ENCODE peak calls at places on chromosomes 2 and 18, in seven cellular contexts. One of them, this sample, is unnamed.

GRCh38 chr18:33745396-33745795 is 167.4 kb downstream of the ASXL3 start:
- DNase-seq in body of pancreas: no peak
- DNase-seq in upper lobe of left lung: no peak
- DNase-seq in ovary: no peak
- DNase-seq in A549: no peak
- DNase-seq in breast epithelium: no peak
- DNase-seq in HepG2: no peak
- DNase-seq in this sample: no peak

GRCh38 chr18:76972241-76972640 is 149.9 kb downstream of the ZNF236 start:
- DNase-seq in body of pancreas: no peak
- DNase-seq in upper lobe of left lung: no peak
- DNase-seq in ovary: no peak
- DNase-seq in A549: no peak
- DNase-seq in breast epithelium: no peak
- DNase-seq in HepG2: no peak
- DNase-seq in this sample: no peak

GRCh38 chr2:65638438-65638837 is 206.0 kb upstream of the SPRED2 start:
- DNase-seq in body of pancreas: no peak
- DNase-seq in upper lobe of left lung: no peak
- DNase-seq in ovary: no peak
- DNase-seq in A549: peak
- DNase-seq in breast epithelium: no peak
- DNase-seq in HepG2: peak
- DNase-seq in this sample: no peak

GRCh38 chr2:173749315-173749714 is 215.9 kb downstream of the SP3 start:
- DNase-seq in body of pancreas: no peak
- DNase-seq in upper lobe of left lung: no peak
- DNase-seq in ovary: no peak
- DNase-seq in A549: peak
- DNase-seq in breast epithelium: no peak
- DNase-seq in HepG2: peak
- DNase-seq in this sample: no peak

GRCh38 chr18:45197526-45197970 is 417.7 kb upstream of the SLC14A2 start:
- DNase-seq in body of pancreas: no peak
- DNase-seq in upper lobe of left lung: no peak
- DNase-seq in ovary: no peak
- DNase-seq in A549: no peak
- DNase-seq in breast epithelium: no peak
- DNase-seq in HepG2: no peak
- DNase-seq in this sample: no peak

GRCh38 chr18:77054288-77054605 is 78.3 kb downstream of the MBP start:
- DNase-seq in body of pancreas: no peak
- DNase-seq in upper lobe of left lung: no peak
- DNase-seq in ovary: no peak
- DNase-seq in A549: no peak
- DNase-seq in breast epithelium: no peak
- DNase-seq in HepG2: no peak
- DNase-seq in this sample: no peak

GRCh38 chr2:60867848-60868247 is 13.5 kb upstream of the REL start:
- DNase-seq in body of pancreas: no peak
- DNase-seq in upper lobe of left lung: no peak
- DNase-seq in ovary: no peak
- DNase-seq in A549: no peak
- DNase-seq in breast epithelium: no peak
- DNase-seq in HepG2: no peak
- DNase-seq in this sample: no peak

GRCh38 chr2:128623776-128624424 is 305.2 kb upstream of the HS6ST1 start:
- DNase-seq in body of pancreas: no peak
- DNase-seq in upper lobe of left lung: no peak
- DNase-seq in ovary: no peak
- DNase-seq in A549: no peak
- DNase-seq in breast epithelium: no peak
- DNase-seq in HepG2: no peak
- DNase-seq in this sample: no peak

GRCh38 chr2:119371111-119371510 is 4.3 kb downstream of the DBI start:
- DNase-seq in body of pancreas: peak
- DNase-seq in upper lobe of left lung: no peak
- DNase-seq in ovary: no peak
- DNase-seq in A549: no peak
- DNase-seq in breast epithelium: no peak
- DNase-seq in HepG2: no peak
- DNase-seq in this sample: peak

GRCh38 chr18:22550366-22550765 is 132.7 kb upstream of the CTAGE1 start:
- DNase-seq in body of pancreas: no peak
- DNase-seq in upper lobe of left lung: no peak
- DNase-seq in ovary: no peak
- DNase-seq in A549: no peak
- DNase-seq in breast epithelium: no peak
- DNase-seq in HepG2: no peak
- DNase-seq in this sample: no peak

GRCh38 chr18:3624818-3625716 is 175.1 kb downstream of the TGIF1 start:
- DNase-seq in body of pancreas: no peak
- DNase-seq in upper lobe of left lung: no peak
- DNase-seq in ovary: no peak
- DNase-seq in A549: peak
- DNase-seq in breast epithelium: no peak
- DNase-seq in HepG2: no peak
- DNase-seq in this sample: no peak

GRCh38 chr18:3624546-3624817 is 174.5 kb downstream of the TGIF1 start:
- DNase-seq in body of pancreas: no peak
- DNase-seq in upper lobe of left lung: no peak
- DNase-seq in ovary: no peak
- DNase-seq in A549: no peak
- DNase-seq in breast epithelium: no peak
- DNase-seq in HepG2: no peak
- DNase-seq in this sample: no peak

GRCh38 chr18:3626927-3627240 is 176.9 kb downstream of the TGIF1 start:
- DNase-seq in body of pancreas: no peak
- DNase-seq in upper lobe of left lung: no peak
- DNase-seq in ovary: no peak
- DNase-seq in A549: no peak
- DNase-seq in breast epithelium: no peak
- DNase-seq in HepG2: no peak
- DNase-seq in this sample: no peak

GRCh38 chr18:3625717-3626091 is 175.7 kb downstream of the TGIF1 start:
- DNase-seq in body of pancreas: no peak
- DNase-seq in upper lobe of left lung: no peak
- DNase-seq in ovary: no peak
- DNase-seq in A549: no peak
- DNase-seq in breast epithelium: no peak
- DNase-seq in HepG2: no peak
- DNase-seq in this sample: no peak

DNA sequence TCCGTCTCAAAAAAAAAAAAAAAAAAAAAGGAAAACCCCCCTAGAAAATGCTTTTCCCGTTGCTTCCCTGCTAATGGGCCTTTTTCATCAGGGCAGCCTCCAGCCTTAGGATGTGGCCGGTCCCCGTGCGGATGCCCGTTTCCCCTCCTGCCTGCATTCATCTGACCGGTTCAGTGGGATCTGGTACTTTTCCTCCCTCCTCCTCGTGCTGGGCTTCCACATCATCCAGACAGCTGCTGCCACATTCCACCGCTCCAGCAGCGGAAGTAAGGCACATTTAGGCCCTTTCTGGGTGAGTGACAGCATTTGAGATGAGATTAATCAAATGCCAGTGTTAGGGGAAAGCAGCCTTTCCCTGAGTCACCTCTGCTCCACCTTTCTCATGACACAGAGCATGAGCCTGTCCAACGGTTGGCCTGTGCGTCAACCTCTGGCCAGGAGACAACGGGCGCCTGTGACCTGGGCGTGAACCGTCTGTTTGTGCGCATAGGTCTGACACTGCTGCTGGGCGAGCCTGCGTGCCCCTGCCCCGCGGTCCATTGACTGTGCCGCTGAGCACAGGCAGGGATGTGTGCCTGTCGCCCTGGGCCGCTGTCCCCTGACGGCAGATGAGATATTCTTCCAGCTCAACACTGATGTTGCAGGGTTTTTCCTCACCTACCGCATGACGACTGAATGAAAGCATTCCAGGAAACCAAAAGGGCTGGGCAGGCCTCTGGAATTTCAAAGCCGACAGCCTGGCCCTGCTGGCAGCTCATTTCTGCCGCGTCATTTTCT is 174.0 kb downstream of the TGIF1 start:
- DNase-seq in body of pancreas: peak
- DNase-seq in upper lobe of left lung: peak
- DNase-seq in ovary: peak
- DNase-seq in A549: peak
- DNase-seq in breast epithelium: peak
- DNase-seq in HepG2: peak
- DNase-seq in this sample: peak
- TF ChIP-seq POLR2A in body of pancreas: peak
- TF ChIP-seq POLR2A in upper lobe of left lung: no peak
- TF ChIP-seq POLR2A in ovary: no peak
- TF ChIP-seq POLR2A in A549: peak
- TF ChIP-seq POLR2A in breast epithelium: no peak
- TF ChIP-seq POLR2A in HepG2: peak
- TF ChIP-seq POLR2A in this sample: peak

DNA sequence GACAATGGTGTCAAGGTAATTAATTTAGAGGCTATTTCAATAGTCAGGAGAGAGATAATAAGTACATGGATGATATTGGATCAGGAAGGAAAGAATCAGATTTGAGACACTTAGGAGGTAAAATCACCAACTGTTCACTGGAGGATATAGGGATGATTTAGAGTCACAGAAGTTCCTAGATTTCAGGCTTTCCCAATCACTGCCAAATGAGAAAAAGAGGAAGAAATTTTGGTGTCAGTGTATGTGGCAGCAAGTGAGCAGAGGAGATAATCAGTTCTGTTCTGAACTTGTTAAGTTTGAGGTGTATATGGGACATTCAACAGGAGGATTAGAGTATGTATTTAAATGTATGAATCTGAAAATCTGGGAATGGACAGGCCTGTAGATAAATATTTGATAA is 640.4 kb downstream of the NR4A2 start:
- DNase-seq in body of pancreas: no peak
- DNase-seq in upper lobe of left lung: no peak
- DNase-seq in ovary: no peak
- DNase-seq in A549: no peak
- DNase-seq in breast epithelium: no peak
- DNase-seq in HepG2: no peak
- DNase-seq in this sample: no peak
- H3K27ac ChIP-seq in body of pancreas: no peak
- H3K27ac ChIP-seq in upper lobe of left lung: no peak
- H3K27ac ChIP-seq in ovary: no peak
- H3K27ac ChIP-seq in A549: no peak
- H3K27ac ChIP-seq in breast epithelium: no peak
- H3K27ac ChIP-seq in HepG2: no peak
- H3K27ac ChIP-seq in this sample: no peak

DNA sequence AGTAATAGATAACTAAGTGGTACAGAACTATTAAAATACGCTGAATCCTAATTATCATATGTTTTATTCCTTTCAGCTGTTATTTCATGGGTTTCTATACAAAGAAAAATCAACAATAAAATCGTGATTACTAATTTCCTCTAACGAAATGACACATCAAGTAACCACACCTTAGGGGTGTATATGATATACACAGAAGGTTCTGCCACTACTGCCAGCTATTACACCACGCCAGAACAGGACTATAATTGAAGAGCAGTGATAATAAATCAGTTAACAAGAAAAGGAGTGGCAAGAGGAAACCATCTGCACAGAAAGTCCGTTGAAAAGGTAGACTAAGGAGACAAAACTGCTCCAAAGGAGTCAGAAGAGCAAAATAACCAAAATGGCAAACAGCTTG is 3.0 kb downstream of the FARSB start:
- DNase-seq in body of pancreas: no peak
- DNase-seq in upper lobe of left lung: no peak
- DNase-seq in ovary: no peak
- DNase-seq in A549: no peak
- DNase-seq in breast epithelium: no peak
- DNase-seq in HepG2: no peak
- DNase-seq in this sample: no peak
- H3K4me3 ChIP-seq in body of pancreas: no peak
- H3K4me3 ChIP-seq in upper lobe of left lung: no peak
- H3K4me3 ChIP-seq in ovary: no peak
- H3K4me3 ChIP-seq in A549: no peak
- H3K4me3 ChIP-seq in breast epithelium: no peak
- H3K4me3 ChIP-seq in HepG2: no peak
- H3K4me3 ChIP-seq in this sample: no peak

GRCh38 chr18:9137168-9138066 is 836 bp downstream of the ANKRD12 start:
- DNase-seq in body of pancreas: peak
- DNase-seq in upper lobe of left lung: peak
- DNase-seq in ovary: peak
- DNase-seq in A549: peak
- DNase-seq in breast epithelium: peak
- DNase-seq in HepG2: peak
- DNase-seq in this sample: peak
- TF ChIP-seq POLR2A in body of pancreas: peak
- TF ChIP-seq POLR2A in upper lobe of left lung: no peak
- TF ChIP-seq POLR2A in ovary: no peak
- TF ChIP-seq POLR2A in A549: peak
- TF ChIP-seq POLR2A in breast epithelium: no peak
- TF ChIP-seq POLR2A in HepG2: peak
- TF ChIP-seq POLR2A in this sample: no peak

GRCh38 chr2:61937098-61937497 is 31.6 kb downstream of the COMMD1 start:
- DNase-seq in body of pancreas: no peak
- DNase-seq in upper lobe of left lung: no peak
- DNase-seq in ovary: no peak
- DNase-seq in A549: no peak
- DNase-seq in breast epithelium: no peak
- DNase-seq in HepG2: no peak
- DNase-seq in this sample: no peak

GRCh38 chr2:61938511-61938910 is 33.0 kb downstream of the COMMD1 start:
- DNase-seq in body of pancreas: no peak
- DNase-seq in upper lobe of left lung: no peak
- DNase-seq in ovary: no peak
- DNase-seq in A549: no peak
- DNase-seq in breast epithelium: no peak
- DNase-seq in HepG2: no peak
- DNase-seq in this sample: no peak

GRCh38 chr2:61943251-61943650 is 37.8 kb downstream of the COMMD1 start:
- DNase-seq in body of pancreas: no peak
- DNase-seq in upper lobe of left lung: no peak
- DNase-seq in ovary: no peak
- DNase-seq in A549: no peak
- DNase-seq in breast epithelium: no peak
- DNase-seq in HepG2: no peak
- DNase-seq in this sample: no peak

DNA sequence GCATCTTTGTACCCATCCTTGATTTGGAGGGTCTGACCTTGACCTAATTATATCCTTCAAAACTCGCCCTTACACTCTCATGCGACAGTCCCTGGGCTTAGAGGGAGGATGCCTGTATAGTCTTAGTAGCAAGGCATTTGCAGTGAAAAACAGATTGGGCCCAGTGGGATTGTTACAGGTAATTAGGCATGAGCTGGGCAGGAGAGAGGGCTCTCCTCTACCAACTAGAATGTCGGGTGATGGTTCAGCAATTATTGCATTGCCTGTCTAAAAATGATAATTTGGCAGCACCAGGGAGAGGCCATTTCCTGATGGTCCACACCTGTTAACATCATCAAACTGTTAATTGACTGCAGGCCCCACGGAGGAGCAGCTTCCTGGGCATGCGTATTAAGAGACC is 32.4 kb downstream of the COMMD1 start:
- DNase-seq in body of pancreas: no peak
- DNase-seq in upper lobe of left lung: no peak
- DNase-seq in ovary: no peak
- DNase-seq in A549: no peak
- DNase-seq in breast epithelium: no peak
- DNase-seq in HepG2: no peak
- DNase-seq in this sample: no peak
- H3K27ac ChIP-seq in body of pancreas: no peak
- H3K27ac ChIP-seq in upper lobe of left lung: no peak
- H3K27ac ChIP-seq in ovary: no peak
- H3K27ac ChIP-seq in A549: no peak
- H3K27ac ChIP-seq in breast epithelium: peak
- H3K27ac ChIP-seq in HepG2: no peak
- H3K27ac ChIP-seq in this sample: peak